ENCODE peak calls at places on chromosomes 6 and 20, in ten cellular contexts. N is HCT116, Z is WTC11, B is endothelial cell of umbilical vein, P is A549, I is H1, Y is K562, X is GM12878, M is SK-N-SH, C is HepG2. V is an unnamed sample.

GRCh38 chr6:33236852-33237251 is 28.6 kb downstream of the RING1 start:
- DNase-seq in Z (no peak), X (no peak), Y (no peak), I (no peak), P (no peak), B (no peak), N (no peak), M (no peak), C (no peak), V (no peak)

GRCh38 chr20:58868795-58869194 is 16.3 kb downstream of the GNAS start:
- DNase-seq in X (no peak), Y (peak), C (no peak), N (no peak), Z (no peak), I (no peak), P (no peak), B (no peak), M (no peak), V (no peak)

GRCh38 chr6:53309059-53309896 is 39.5 kb downstream of the ELOVL5 start:
- DNase-seq in M (peak), X (peak), I (no peak), B (peak), C (peak), N (no peak), P (peak), Y (peak), Z (no peak), V (peak)

GRCh38 chr6:166500246-166500645 is 86.2 kb downstream of the RAMACL start:
- DNase-seq in P (no peak), B (no peak), Y (no peak), I (no peak), Z (no peak), X (no peak), C (no peak), N (no peak), M (peak), V (no peak)

GRCh38 chr20:62972270-62973032 is 19.9 kb downstream of the SLC17A9 start:
- DNase-seq in B (peak), Z (peak), C (peak), I (peak), M (peak), X (peak), P (peak), Y (peak), N (peak), V (peak)

GRCh38 chr20:54194724-54195438 is 13.0 kb upstream of the PFDN4 start:
- DNase-seq in I (no peak), Z (no peak), B (no peak), N (no peak), X (no peak), M (no peak), P (peak), Y (no peak), C (peak), V (peak)

GRCh38 chr20:62722627-62723026 is 14.0 kb downstream of the NTSR1 start:
- DNase-seq in N (no peak), Y (no peak), X (no peak), Z (no peak), P (no peak), I (no peak), B (no peak), C (no peak), M (no peak), V (no peak)

GRCh38 chr6:111803804-111804203 is 69.4 kb downstream of the FYN start:
- DNase-seq in M (no peak), I (no peak), B (peak), Y (no peak), C (no peak), N (no peak), Z (no peak), X (no peak), P (no peak), V (no peak)

GRCh38 chr6:155201461-155202226 is 62.2 kb upstream of the CLDN20 start:
- DNase-seq in X (no peak), Y (no peak), P (peak), I (no peak), B (peak), N (peak), M (no peak), C (no peak), Z (no peak), V (no peak)

GRCh38 chr6:9121551-9121950 is 686.2 kb upstream of the SLC35B3 start:
- DNase-seq in I (no peak), M (no peak), P (no peak), B (no peak), C (no peak), X (no peak), N (no peak), Z (no peak), Y (no peak), V (no peak)

GRCh38 chr6:72619883-72620696 is 1.8 kb upstream of the KCNQ5 start:
- DNase-seq in C (no peak), B (peak), M (peak), Z (peak), X (peak), I (no peak), P (no peak), Y (peak), N (no peak), V (peak)

GRCh38 chr20:49303211-49303610 is 25.4 kb upstream of the ZNFX1 start:
- DNase-seq in C (no peak), X (no peak), I (no peak), Y (no peak), M (no peak), B (no peak), N (no peak), Z (no peak), P (no peak), V (no peak)

GRCh38 chr6:148523551-148523950 is 180.9 kb downstream of the SASH1 start:
- DNase-seq in B (no peak), X (no peak), P (no peak), I (no peak), C (no peak), M (no peak), N (no peak), Z (no peak), Y (no peak), V (no peak)

GRCh38 chr6:156773935-156774871 is 3.0 kb upstream of the ARID1B start:
- DNase-seq in C (no peak), M (no peak), N (no peak), I (no peak), Z (no peak), P (no peak), Y (no peak), B (no peak), X (no peak), V (peak)

GRCh38 chr6:54255881-54256280 is 52.4 kb upstream of the TINAG start:
- DNase-seq in N (no peak), C (no peak), B (peak), X (no peak), I (no peak), P (no peak), Z (no peak), M (no peak), Y (no peak), V (no peak)

GRCh38 chr20:41345729-41346067 is 5.1 kb downstream of the LPIN3 start:
- DNase-seq in C (no peak), Y (no peak), Z (no peak), X (no peak), M (no peak), B (no peak), N (no peak), P (no peak), I (no peak), V (no peak)

DNA sequence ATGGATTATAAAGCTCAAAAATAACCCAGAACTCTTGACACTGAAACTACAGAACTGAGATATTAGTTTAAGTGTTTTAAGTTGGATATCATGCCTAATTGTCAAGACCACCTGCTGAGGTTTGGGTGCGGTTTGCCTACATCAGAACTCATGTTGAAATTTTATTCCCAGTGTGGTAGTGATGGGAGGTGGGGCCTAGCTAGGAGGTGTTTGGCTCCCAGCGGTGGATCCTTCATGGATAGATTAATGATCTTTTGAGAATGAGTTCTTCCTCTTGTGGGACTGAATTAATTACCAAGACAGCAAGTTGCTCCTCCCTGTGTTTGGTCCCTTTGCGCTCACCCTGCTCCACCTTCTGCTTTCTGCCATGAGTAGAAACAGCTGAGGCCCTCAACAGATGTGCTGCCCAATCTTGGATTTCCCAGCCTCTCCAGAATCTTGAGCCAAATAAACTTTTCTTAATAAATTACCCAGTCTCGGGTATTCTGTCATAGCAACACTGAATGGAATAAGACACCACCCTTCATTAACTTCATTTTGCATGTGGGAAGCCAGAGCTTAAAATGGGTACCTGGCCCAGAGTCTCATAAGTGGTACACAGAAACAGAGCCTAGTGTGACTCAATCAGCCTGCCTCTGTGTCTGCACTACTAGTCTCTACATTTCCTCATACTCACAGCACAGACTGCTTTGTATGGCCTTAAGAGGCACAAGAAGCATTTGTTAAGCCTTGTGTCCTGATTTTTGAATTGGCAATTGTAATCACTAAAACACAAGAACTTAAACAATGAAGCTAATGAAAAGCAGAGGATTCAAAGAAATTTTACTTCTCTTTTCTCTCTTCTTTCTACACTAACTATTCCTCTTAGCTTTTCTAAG is 158.3 kb downstream of the IBTK start:
- DNase-seq in Y (no peak), C (no peak), B (no peak), Z (no peak), P (no peak), I (no peak), M (no peak), N (no peak), X (no peak), V (no peak)
- TF ChIP-seq MAX in Y (no peak), C (no peak), B (no peak), Z (no peak), P (no peak), I (no peak), M (no peak), N (no peak), X (no peak), V (no peak)

DNA sequence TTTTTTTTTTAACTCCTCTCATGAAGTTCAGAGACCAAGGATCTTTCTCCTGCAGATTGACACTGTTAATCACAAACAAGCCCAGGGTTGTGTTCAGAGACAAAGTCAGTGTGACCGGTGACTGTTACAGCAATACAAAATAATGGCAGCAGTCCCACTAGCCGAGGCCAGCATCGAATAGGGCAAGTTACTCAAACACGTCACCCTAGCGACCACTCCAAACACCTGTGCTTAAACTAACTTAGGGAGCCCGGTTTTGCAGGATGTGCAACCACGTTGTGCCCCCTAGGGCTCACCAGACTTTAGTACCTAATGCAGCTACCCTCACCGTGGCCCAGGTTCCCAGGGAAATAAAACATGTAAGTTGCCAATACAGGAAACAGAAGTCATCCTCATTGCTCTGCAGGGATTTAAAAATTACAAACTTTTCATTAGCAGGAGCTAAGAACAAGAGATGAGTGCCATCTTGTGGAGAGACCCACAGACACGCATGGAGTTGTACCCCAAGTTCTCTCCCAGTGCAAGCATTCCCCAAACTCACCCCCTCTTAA is 38.1 kb downstream of the FAM50B start:
- DNase-seq in N (no peak), X (peak), Y (no peak), Z (no peak), P (peak), M (no peak), B (peak), I (no peak), C (peak), V (peak)
- TF ChIP-seq MAX in N (no peak), X (no peak), Y (no peak), Z (no peak), P (no peak), M (no peak), B (no peak), I (no peak), C (no peak), V (no peak)

GRCh38 chr20:39190666-39191570 is 228.8 kb downstream of the DHX35 start:
- DNase-seq in C (peak), B (no peak), X (no peak), M (no peak), I (peak), N (peak), P (peak), Y (no peak), Z (no peak), V (peak)
- TF ChIP-seq MAX in C (no peak), B (no peak), X (no peak), M (no peak), I (no peak), N (no peak), P (no peak), Y (no peak), Z (no peak), V (no peak)

GRCh38 chr6:56430629-56431600 is 183.5 kb upstream of the COL21A1 start:
- DNase-seq in B (no peak), I (no peak), N (no peak), X (no peak), P (no peak), C (no peak), Z (no peak), Y (no peak), M (no peak), V (no peak)
- TF ChIP-seq MAX in B (no peak), I (peak), N (no peak), X (no peak), P (no peak), C (no peak), Z (no peak), Y (no peak), M (no peak), V (no peak)

DNA sequence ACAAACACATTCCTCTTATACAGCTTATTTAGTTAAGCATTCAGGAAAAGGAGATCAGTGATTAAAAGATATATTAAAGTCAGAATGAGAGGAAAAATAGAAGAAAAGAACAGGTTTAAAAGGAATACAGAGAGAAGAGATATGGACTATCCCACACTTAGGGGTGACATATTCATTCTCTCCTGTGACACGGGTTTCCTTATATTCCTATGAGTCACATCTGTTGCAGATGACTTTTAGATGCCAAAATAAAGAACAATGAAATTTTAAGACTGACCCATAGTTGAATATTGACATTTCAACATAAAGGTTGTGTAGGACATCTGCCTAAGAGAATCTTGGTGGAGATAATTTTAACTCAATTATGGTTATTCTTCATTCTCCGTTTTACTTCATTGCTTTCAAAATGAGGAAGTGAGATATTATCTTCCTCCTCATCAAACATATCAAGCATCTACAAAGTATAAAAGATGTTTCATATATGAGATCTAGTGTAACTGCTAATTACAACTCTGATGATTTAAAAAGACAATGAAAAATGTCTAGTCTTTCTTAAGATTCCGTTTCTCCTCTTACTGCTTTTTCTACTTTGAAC is 1336.7 kb upstream of the CITED2 start:
- DNase-seq in I (no peak), N (no peak), Z (no peak), P (no peak), Y (no peak), B (no peak), C (no peak), X (no peak), M (no peak), V (peak)
- TF ChIP-seq MAX in I (no peak), N (no peak), Z (no peak), P (no peak), Y (no peak), B (no peak), C (no peak), X (no peak), M (no peak), V (no peak)

GRCh38 chr6:12132351-12133222 is 120.5 kb downstream of the HIVEP1 start:
- DNase-seq in M (no peak), X (no peak), N (no peak), Z (no peak), Y (no peak), B (no peak), C (no peak), I (no peak), P (no peak), V (no peak)
- TF ChIP-seq MAX in M (no peak), X (no peak), N (no peak), Z (no peak), Y (no peak), B (no peak), C (no peak), I (no peak), P (no peak), V (no peak)